ENCODE peak calls at places on chromosomes 12 and 14, in four cellular contexts. One of them, this sample, is unnamed.

GRCh38 chr12:3335078-3335487 is 155.9 kb upstream of the PRMT8 start:
- DNase-seq in GM12878: no peak
- DNase-seq in WTC11: no peak
- DNase-seq in K562: no peak
- DNase-seq in this sample: peak

GRCh38 chr12:123102381-123102780 is 48.5 kb downstream of the PITPNM2 start:
- DNase-seq in GM12878: no peak
- DNase-seq in K562: no peak
- DNase-seq in WTC11: no peak
- DNase-seq in this sample: no peak

GRCh38 chr14:65255583-65256443 is 153.5 kb upstream of the MAX start:
- DNase-seq in GM12878: no peak
- DNase-seq in K562: no peak
- DNase-seq in WTC11: peak
- DNase-seq in this sample: peak

GRCh38 chr12:126384029-126384564 is 1318.9 kb downstream of the AACS start:
- DNase-seq in WTC11: no peak
- DNase-seq in GM12878: no peak
- DNase-seq in K562: no peak
- DNase-seq in this sample: no peak

GRCh38 chr14:76430475-76430980 is 54.6 kb downstream of the ESRRB start:
- DNase-seq in GM12878: no peak
- DNase-seq in K562: no peak
- DNase-seq in WTC11: no peak
- DNase-seq in this sample: no peak

GRCh38 chr12:24039113-24039525 is 89.6 kb upstream of the SOX5 start:
- DNase-seq in WTC11: no peak
- DNase-seq in K562: no peak
- DNase-seq in GM12878: no peak
- DNase-seq in this sample: peak

GRCh38 chr12:52178984-52179383 is 12.8 kb downstream of the KRT80 start:
- DNase-seq in GM12878: no peak
- DNase-seq in K562: no peak
- DNase-seq in WTC11: no peak
- DNase-seq in this sample: no peak

GRCh38 chr14:64464695-64465094 is 604 bp upstream of the AKAP5 start:
- DNase-seq in K562: no peak
- DNase-seq in WTC11: no peak
- DNase-seq in GM12878: no peak
- DNase-seq in this sample: no peak

GRCh38 chr14:64736271-64737131 is 32.3 kb downstream of the PLEKHG3 start:
- DNase-seq in GM12878: no peak
- DNase-seq in WTC11: peak
- DNase-seq in K562: peak
- DNase-seq in this sample: peak

GRCh38 chr12:62866451-62867082 is 68.4 kb downstream of the PPM1H start:
- DNase-seq in K562: no peak
- DNase-seq in GM12878: no peak
- DNase-seq in WTC11: peak
- DNase-seq in this sample: peak

GRCh38 chr12:53097207-53097563 is 282 bp upstream of the IGFBP6 start:
- DNase-seq in GM12878: no peak
- DNase-seq in WTC11: peak
- DNase-seq in K562: no peak
- DNase-seq in this sample: no peak

GRCh38 chr12:51393676-51394545 is 2.7 kb upstream of the GALNT6 start:
- DNase-seq in WTC11: no peak
- DNase-seq in K562: peak
- DNase-seq in GM12878: no peak
- DNase-seq in this sample: no peak

GRCh38 chr14:93013368-93013719 is 90.4 kb downstream of the CHGA start:
- DNase-seq in WTC11: no peak
- DNase-seq in GM12878: no peak
- DNase-seq in K562: no peak
- DNase-seq in this sample: no peak

DNA sequence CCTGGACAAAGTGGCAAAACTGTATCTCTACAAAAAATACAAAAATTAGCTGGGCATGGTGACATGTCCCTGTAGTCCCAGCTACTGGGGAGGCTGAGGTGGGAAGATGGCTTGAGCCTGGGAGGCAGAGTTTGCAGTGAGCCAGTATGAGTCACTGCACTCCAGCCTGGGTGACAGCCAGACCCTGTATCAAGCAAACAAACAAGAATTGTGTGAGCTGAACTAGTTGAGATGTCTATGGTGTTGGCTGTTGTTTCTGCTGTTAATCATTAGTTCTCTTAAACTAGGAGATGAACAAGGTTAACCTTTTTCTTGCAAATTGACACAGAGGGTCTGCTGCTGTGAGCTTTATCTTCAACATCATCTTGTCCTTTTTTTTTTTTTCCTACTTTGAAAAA is 23.6 kb downstream of the RASSF3 start:
- DNase-seq in K562: no peak
- DNase-seq in GM12878: no peak
- DNase-seq in WTC11: no peak
- DNase-seq in this sample: peak
- TF ChIP-seq CBFB in K562: no peak
- TF ChIP-seq CBFB in GM12878: no peak
- TF ChIP-seq CBFB in WTC11: no peak
- TF ChIP-seq CBFB in this sample: no peak

DNA sequence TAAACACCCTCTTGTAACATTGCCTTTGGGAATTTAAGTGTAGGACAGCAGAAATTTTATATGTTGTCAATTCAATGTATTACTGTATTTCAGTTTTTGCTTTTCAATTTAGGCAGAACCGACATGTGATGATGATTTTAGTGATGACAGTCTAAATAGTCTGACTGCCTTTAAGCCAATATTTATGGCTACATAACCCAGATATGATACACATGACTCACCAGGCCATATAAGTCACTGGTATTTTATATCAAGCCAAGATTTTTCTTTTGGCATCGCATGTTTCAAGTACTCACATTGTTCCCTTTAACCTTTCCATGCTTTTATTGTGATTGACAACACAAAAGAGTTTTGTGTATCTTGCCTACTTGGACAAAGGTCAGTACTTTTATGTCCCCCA is 13.6 kb upstream of the PPM1A start:
- DNase-seq in WTC11: no peak
- DNase-seq in K562: no peak
- DNase-seq in GM12878: no peak
- DNase-seq in this sample: no peak
- TF ChIP-seq CBFB in WTC11: no peak
- TF ChIP-seq CBFB in K562: no peak
- TF ChIP-seq CBFB in GM12878: no peak
- TF ChIP-seq CBFB in this sample: no peak

GRCh38 chr12:109020750-109021380 is at the start of gene SVOP:
- DNase-seq in K562: peak
- DNase-seq in WTC11: peak
- DNase-seq in GM12878: no peak
- DNase-seq in this sample: peak
- TF ChIP-seq CBFB in K562: no peak
- TF ChIP-seq CBFB in WTC11: peak
- TF ChIP-seq CBFB in GM12878: no peak
- TF ChIP-seq CBFB in this sample: peak

DNA sequence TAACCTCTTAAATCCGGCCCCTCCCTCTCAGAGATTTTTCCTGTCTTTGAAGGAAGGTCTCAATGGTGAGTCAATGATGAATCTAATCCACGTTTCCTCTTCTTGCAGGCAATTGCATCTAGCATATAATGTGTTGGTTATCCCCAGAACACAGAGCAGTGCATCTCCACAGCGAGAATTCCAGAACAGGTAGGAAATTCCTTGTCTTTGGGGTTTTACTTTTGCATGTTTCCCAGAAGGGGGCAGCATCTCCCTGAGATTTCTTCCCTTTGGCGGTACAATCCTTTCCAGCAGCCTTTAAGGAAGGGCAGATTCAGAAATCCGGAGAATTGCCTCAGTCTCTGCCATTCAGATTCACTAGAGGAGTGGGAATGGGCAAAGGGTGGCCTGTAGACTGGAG is 128.0 kb downstream of the KCNA5 start:
- DNase-seq in WTC11: peak
- DNase-seq in GM12878: no peak
- DNase-seq in K562: peak
- DNase-seq in this sample: peak
- TF ChIP-seq CBFB in WTC11: no peak
- TF ChIP-seq CBFB in GM12878: no peak
- TF ChIP-seq CBFB in K562: no peak
- TF ChIP-seq CBFB in this sample: no peak

DNA sequence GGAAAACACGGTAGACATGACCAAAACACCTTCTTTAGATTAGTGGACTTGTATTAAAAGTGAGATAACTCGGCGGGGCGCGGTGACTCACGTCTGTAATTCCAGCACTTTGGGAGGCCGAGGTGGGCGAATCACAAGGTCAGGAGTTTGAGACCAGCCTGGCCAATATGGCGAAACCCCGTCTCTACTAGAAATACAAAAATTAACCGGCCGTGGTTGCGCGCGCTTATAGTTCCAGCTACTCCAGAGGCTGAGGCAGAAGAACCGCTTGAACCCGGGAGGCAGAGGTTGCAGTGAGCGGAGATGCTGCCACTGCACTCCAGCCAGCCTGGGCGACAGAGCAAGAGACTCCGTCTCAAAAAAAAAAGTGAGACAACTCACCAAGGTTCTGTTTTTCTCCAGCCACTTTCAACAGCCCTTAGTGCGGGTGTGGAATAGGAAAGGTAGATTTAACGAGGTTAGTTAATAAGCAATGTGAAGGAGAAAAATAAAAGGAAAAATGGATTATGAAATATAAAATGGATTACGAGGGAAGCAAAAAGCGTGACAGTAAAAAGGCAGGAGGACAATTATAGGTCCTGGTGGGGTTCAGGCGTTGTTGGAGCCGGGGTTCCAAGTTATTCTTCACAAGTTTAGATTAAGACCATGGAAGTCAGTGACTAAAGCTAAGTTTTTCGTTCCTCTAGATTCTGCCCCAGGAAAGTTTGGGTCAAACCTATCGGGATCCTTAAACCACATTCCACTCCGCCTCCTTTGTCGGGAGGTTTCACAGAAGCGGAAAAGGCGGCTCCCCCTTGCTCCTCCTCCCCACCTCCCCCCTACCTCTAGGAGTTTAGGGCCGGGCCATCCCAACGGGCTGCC is 534 bp downstream of the PPP2R3C start:
- DNase-seq in K562: peak
- DNase-seq in WTC11: no peak
- DNase-seq in GM12878: no peak
- DNase-seq in this sample: no peak
- TF ChIP-seq CBFB in K562: no peak
- TF ChIP-seq CBFB in WTC11: no peak
- TF ChIP-seq CBFB in GM12878: peak
- TF ChIP-seq CBFB in this sample: no peak

GRCh38 chr12:92421042-92421441 is 275.4 kb upstream of the BTG1 start:
- DNase-seq in GM12878: no peak
- DNase-seq in K562: no peak
- DNase-seq in WTC11: no peak
- DNase-seq in this sample: no peak

GRCh38 chr12:92426346-92426745 is 276.4 kb upstream of the PLEKHG7 start:
- DNase-seq in GM12878: no peak
- DNase-seq in WTC11: no peak
- DNase-seq in K562: no peak
- DNase-seq in this sample: no peak

GRCh38 chr12:92421701-92422100 is 276.1 kb upstream of the BTG1 start:
- DNase-seq in WTC11: no peak
- DNase-seq in GM12878: no peak
- DNase-seq in K562: no peak
- DNase-seq in this sample: no peak

GRCh38 chr12:92425152-92425551 is 277.6 kb upstream of the PLEKHG7 start:
- DNase-seq in WTC11: no peak
- DNase-seq in GM12878: no peak
- DNase-seq in K562: no peak
- DNase-seq in this sample: no peak

DNA sequence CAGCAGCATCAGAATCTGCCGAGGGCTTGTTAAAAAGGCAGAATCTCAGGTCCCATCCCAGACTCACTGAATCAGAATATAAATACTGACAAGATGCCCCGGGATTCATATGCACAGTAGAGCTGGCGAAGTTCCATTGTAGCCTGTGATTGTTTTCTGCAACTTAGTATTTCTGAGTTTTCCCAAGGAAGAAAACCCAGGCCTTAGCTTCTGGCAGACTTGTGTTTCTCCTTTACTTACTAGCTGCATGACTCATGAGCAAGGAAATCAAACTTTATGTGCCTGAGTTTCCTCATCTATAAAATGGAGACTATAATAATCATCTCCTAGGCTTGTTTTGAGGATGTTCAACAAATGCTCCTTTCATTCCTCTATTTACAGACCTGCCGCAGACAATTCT is 278.5 kb upstream of the PLEKHG7 start:
- DNase-seq in K562: no peak
- DNase-seq in GM12878: no peak
- DNase-seq in WTC11: peak
- DNase-seq in this sample: no peak
- TF ChIP-seq CBFB in K562: no peak
- TF ChIP-seq CBFB in GM12878: no peak
- TF ChIP-seq CBFB in WTC11: no peak
- TF ChIP-seq CBFB in this sample: no peak

GRCh38 chr14:68712703-68713370 is 80.0 kb downstream of the ZFP36L1 start:
- DNase-seq in WTC11: no peak
- DNase-seq in K562: no peak
- DNase-seq in GM12878: no peak
- DNase-seq in this sample: no peak
- TF ChIP-seq CBFB in WTC11: no peak
- TF ChIP-seq CBFB in K562: no peak
- TF ChIP-seq CBFB in GM12878: no peak
- TF ChIP-seq CBFB in this sample: no peak

GRCh38 chr12:92363295-92364146 is 217.9 kb upstream of the BTG1 start:
- DNase-seq in WTC11: no peak
- DNase-seq in GM12878: peak
- DNase-seq in K562: no peak
- DNase-seq in this sample: no peak
- TF ChIP-seq CBFB in WTC11: no peak
- TF ChIP-seq CBFB in GM12878: peak
- TF ChIP-seq CBFB in K562: no peak
- TF ChIP-seq CBFB in this sample: no peak

GRCh38 chr12:25320123-25321006 is 69.6 kb upstream of the KRAS start:
- DNase-seq in K562: no peak
- DNase-seq in GM12878: peak
- DNase-seq in WTC11: no peak
- DNase-seq in this sample: no peak
- TF ChIP-seq CBFB in K562: no peak
- TF ChIP-seq CBFB in GM12878: peak
- TF ChIP-seq CBFB in WTC11: no peak
- TF ChIP-seq CBFB in this sample: no peak